ENCODE peak calls at places on chromosomes 6 and 20, in six cellular contexts. F, E, C, L, D and N are unnamed samples.

GRCh38 chr6:41439524-41440418 is 104.4 kb downstream of the NCR2 start:
- DNase-seq in F (no peak), E (no peak), C (no peak), L (no peak), D (peak), N (no peak)

GRCh38 chr6:165990216-165990615 is 177.4 kb downstream of the TBXT start:
- DNase-seq in F (no peak), E (no peak), C (no peak), L (no peak), D (no peak), N (no peak)

GRCh38 chr6:103516336-103516735 is 1343.4 kb downstream of the HACE1 start:
- DNase-seq in F (no peak), E (no peak), C (no peak), L (no peak), D (no peak), N (no peak)

GRCh38 chr6:42390228-42390934 is 61.3 kb downstream of the TRERF1 start:
- DNase-seq in F (no peak), E (no peak), C (no peak), L (no peak), D (peak), N (no peak)

GRCh38 chr6:70669133-70669532 is 1.4 kb downstream of the SMAP1 start:
- DNase-seq in F (no peak), E (no peak), C (no peak), L (peak), D (no peak), N (no peak)

GRCh38 chr20:25549866-25550477 is 35.4 kb downstream of the NINL start:
- DNase-seq in F (no peak), E (no peak), C (peak), L (no peak), D (no peak), N (no peak)

GRCh38 chr20:62367483-62368302 is 581 bp upstream of the LAMA5 start:
- DNase-seq in F (no peak), E (no peak), C (no peak), L (peak), D (no peak), N (peak)

GRCh38 chr6:52994789-52995078 is 350 bp downstream of the GSTA4 start:
- DNase-seq in F (peak), E (peak), C (no peak), L (no peak), D (peak), N (no peak)

GRCh38 chr6:15791401-15792137 is 128.7 kb upstream of the DTNBP1 start:
- DNase-seq in F (no peak), E (no peak), C (no peak), L (peak), D (no peak), N (no peak)

GRCh38 chr6:68343901-68344300 is 291.2 kb upstream of the ADGRB3 start:
- DNase-seq in F (peak), E (peak), C (no peak), L (peak), D (no peak), N (peak)

GRCh38 chr6:75023634-75024033 is 182.2 kb downstream of the COL12A1 start:
- DNase-seq in F (no peak), E (no peak), C (no peak), L (no peak), D (no peak), N (no peak)

GRCh38 chr6:82751718-82752117 is 313.9 kb downstream of the UBE3D start:
- DNase-seq in F (no peak), E (no peak), C (no peak), L (no peak), D (no peak), N (no peak)

GRCh38 chr6:39335780-39336541 is 13.5 kb upstream of the KCNK16 start:
- DNase-seq in F (no peak), E (no peak), C (no peak), L (no peak), D (peak), N (no peak)

GRCh38 chr6:90256698-90257485 is 39.8 kb downstream of the BACH2 start:
- DNase-seq in F (no peak), E (no peak), C (peak), L (no peak), D (peak), N (no peak)

GRCh38 chr6:124490123-124490522 is 472.1 kb upstream of the RNF217 start:
- DNase-seq in F (no peak), E (no peak), C (no peak), L (peak), D (no peak), N (no peak)

GRCh38 chr6:11189865-11190624 is 42.4 kb downstream of the NEDD9 start:
- DNase-seq in F (no peak), E (no peak), C (no peak), L (no peak), D (no peak), N (no peak)

GRCh38 chr20:36305602-36306556 is at the start of gene DLGAP4:
- DNase-seq in F (peak), E (no peak), C (no peak), L (no peak), D (no peak), N (no peak)

GRCh38 chr20:24116611-24117010 is 128.0 kb upstream of the GGTLC1 start:
- DNase-seq in F (no peak), E (no peak), C (no peak), L (no peak), D (no peak), N (no peak)

GRCh38 chr6:132202569-132202968 is 198.7 kb downstream of the MOXD1 start:
- DNase-seq in F (no peak), E (no peak), C (peak), L (no peak), D (no peak), N (no peak)

GRCh38 chr6:19603716-19604115 is 233.5 kb upstream of the ID4 start:
- DNase-seq in F (no peak), E (no peak), C (no peak), L (no peak), D (no peak), N (no peak)